ENCODE peak calls at places on chromosomes 2 and 18, in eight cellular contexts. B, L, A, W, J, K, S and T are unnamed samples. For H3K4me1, the result is how much of the 10 kb centered on the place peaks cover.

GRCh38 chr18:68542818-68543217 is 172.1 kb downstream of the TMX3 start:
- DNase-seq in B (no peak), L (no peak), A (no peak), W (no peak), J (no peak), K (no peak), S (no peak), T (no peak)

GRCh38 chr2:113863166-113863565 is 26.7 kb upstream of the ACTR3 start:
- DNase-seq in B (no peak), L (no peak), A (no peak), W (no peak), J (no peak), K (no peak), S (no peak), T (no peak)

GRCh38 chr2:23491622-23492336 is 106.8 kb downstream of the KLHL29 start:
- DNase-seq in B (no peak), L (no peak), A (no peak), W (no peak), J (no peak), K (no peak), S (no peak), T (no peak)

GRCh38 chr2:15112216-15112615 is 448.9 kb downstream of the NBAS start:
- DNase-seq in B (no peak), L (no peak), A (peak), W (peak), J (no peak), K (peak), S (no peak), T (no peak)

GRCh38 chr2:159946326-159946992 is 116.0 kb downstream of the PLA2R1 start:
- DNase-seq in B (no peak), L (no peak), A (peak), W (peak), J (no peak), K (no peak), S (no peak), T (no peak)

GRCh38 chr2:190036071-190036470 is 26.5 kb downstream of the MSTN start:
- DNase-seq in B (no peak), L (no peak), A (no peak), W (no peak), J (no peak), K (no peak), S (no peak), T (no peak)

GRCh38 chr2:40380721-40381120 is 71.2 kb downstream of the SLC8A1 start:
- DNase-seq in B (no peak), L (no peak), A (no peak), W (no peak), J (no peak), K (no peak), S (no peak), T (no peak)

GRCh38 chr2:134457765-134458202 is 203.9 kb downstream of the MGAT5 start:
- DNase-seq in B (no peak), L (no peak), A (no peak), W (no peak), J (no peak), K (no peak), S (peak), T (no peak)

GRCh38 chr2:175431054-175431780 is 249.7 kb upstream of the ATP5MC3 start:
- DNase-seq in B (no peak), L (no peak), A (no peak), W (no peak), J (no peak), K (no peak), S (no peak), T (no peak)

GRCh38 chr2:74425523-74425922 is 4.0 kb downstream of the WDR54 start:
- DNase-seq in B (no peak), L (no peak), A (no peak), W (no peak), J (no peak), K (no peak), S (no peak), T (no peak)

GRCh38 chr2:226800941-226801784 is 1.5 kb upstream of the IRS1 start:
- DNase-seq in B (peak), L (peak), A (peak), W (peak), J (peak), K (peak), S (peak), T (no peak)

GRCh38 chr18:22221350-22221749 is 52.0 kb downstream of the GATA6 start:
- DNase-seq in B (no peak), L (no peak), A (no peak), W (no peak), J (no peak), K (no peak), S (no peak), T (no peak)

GRCh38 chr2:237744270-237744612 is 54.3 kb upstream of the RBM44 start:
- DNase-seq in B (no peak), L (no peak), A (no peak), W (no peak), J (peak), K (no peak), S (no peak), T (no peak)

GRCh38 chr2:237743561-237744269 is 54.9 kb upstream of the RBM44 start:
- DNase-seq in B (no peak), L (no peak), A (peak), W (no peak), J (peak), K (no peak), S (no peak), T (no peak)

GRCh38 chr2:237742614-237743013 is 56.0 kb upstream of the RBM44 start:
- DNase-seq in B (no peak), L (no peak), A (no peak), W (no peak), J (no peak), K (no peak), S (no peak), T (no peak)

GRCh38 chr2:237742191-237742590 is 56.4 kb upstream of the RBM44 start:
- DNase-seq in B (no peak), L (no peak), A (no peak), W (no peak), J (no peak), K (no peak), S (no peak), T (no peak)

GRCh38 chr2:237743024-237743423 is 55.6 kb upstream of the RBM44 start:
- DNase-seq in B (no peak), L (no peak), A (no peak), W (no peak), J (no peak), K (no peak), S (no peak), T (no peak)
- H3K27ac ChIP-seq in B (peak), L (no peak), A (no peak), W (no peak), J (no peak), K (no peak), S (no peak), T (no peak)

DNA sequence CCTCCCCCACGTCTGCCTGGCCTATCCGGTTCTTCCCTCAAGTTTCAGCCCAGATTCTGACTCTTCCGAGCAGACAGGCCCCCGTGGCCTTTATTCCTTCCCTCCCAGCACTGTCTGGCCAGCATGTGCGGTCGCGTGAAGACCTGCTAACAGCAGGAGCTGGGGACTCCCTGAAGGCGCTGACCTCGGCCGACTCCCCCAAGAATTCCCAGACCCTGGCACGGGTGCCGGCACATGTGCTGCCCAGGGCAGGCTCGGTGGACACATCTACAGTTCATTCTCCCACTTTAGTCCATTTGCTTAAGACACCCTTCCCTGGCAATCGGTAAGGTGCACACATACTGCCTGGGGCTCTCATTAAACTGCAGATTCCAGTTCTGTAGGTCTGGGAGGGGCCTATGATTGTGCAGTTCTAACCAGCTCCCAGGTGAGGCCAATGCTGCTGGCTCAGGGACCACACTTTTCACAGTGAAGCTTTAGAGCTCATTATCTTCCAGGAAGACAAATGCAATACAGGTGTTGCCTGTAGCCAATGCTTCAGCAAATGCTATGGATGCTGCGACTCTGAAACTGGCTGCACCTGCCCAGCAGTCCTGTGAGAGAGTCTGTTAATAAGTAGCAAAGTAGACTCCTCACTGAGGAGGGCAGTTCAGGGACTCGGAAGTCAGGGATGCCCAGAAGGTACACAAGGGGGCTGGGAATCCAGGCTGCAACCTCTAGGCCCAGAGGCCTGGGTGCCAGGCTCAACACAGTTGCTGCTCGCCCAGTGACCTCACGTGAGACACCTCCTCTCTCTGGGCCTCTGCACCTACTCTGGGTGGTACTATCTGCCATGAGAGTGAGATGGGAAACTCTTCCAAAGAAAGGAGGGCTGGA is 45.4 kb upstream of the TAF1B start:
- DNase-seq in B (no peak), L (no peak), A (no peak), W (no peak), J (peak), K (no peak), S (no peak), T (no peak)
- H3K4me1 ChIP-seq in B (under half), L (under half), A (under half), W (under half), J (under half), K (under half), S (under half), T (under half)

DNA sequence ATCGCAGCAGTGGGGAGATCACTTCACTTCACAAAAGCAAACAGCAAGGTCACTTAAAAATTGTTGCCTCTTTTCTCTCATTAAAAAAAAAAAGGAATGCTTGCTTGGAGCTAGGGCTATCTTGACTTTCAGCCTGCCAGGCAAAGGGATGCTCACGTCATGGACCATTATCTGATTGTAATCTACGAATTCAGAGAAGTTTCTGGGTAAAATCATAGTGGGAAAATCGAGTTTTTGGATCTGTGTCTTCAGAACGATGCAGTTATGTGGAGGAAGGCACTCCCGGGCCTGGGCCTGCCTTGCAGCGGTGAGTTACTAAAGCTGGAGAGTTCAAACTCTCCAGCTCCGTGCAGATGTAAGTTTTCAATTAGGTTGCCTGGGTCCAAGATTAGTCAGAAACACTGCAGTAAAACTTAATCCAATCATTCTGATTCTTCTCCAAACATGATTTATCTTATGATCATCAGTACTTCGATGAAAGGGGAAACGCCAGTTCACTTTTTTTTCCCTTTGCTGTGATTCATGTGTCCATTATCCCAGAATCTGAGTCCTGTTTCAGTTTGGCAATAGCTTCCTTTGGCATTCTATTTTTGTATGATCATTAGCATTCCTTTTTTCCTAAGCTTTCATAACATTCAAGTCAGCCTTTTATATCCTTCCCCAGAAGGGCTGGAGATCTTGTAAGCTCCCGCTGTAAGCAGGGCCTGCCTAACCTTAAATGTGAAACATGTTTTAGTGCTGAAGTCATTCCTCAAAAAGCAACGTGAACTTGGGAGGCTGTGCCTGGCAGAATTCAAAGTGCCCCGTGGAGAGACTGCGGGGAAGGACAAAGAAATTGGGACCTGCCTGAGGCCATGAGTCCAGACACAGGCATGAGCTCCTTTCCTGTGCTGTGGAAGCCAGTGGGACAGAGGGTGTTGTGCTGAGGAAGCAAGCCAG is 119.3 kb upstream of the TWIST2 start:
- DNase-seq in B (no peak), L (no peak), A (peak), W (peak), J (no peak), K (no peak), S (no peak), T (no peak)
- H3K4me3 ChIP-seq in B (no peak), L (no peak), A (no peak), W (no peak), J (no peak), K (no peak), S (no peak), T (no peak)

GRCh38 chr2:65530547-65531320 is 98.3 kb upstream of the SPRED2 start:
- DNase-seq in B (no peak), L (no peak), A (peak), W (no peak), J (no peak), K (no peak), S (no peak), T (no peak)

GRCh38 chr2:65536596-65536995 is 104.2 kb upstream of the SPRED2 start:
- DNase-seq in B (no peak), L (no peak), A (no peak), W (no peak), J (no peak), K (no peak), S (no peak), T (no peak)

GRCh38 chr2:65529419-65529818 is 97.0 kb upstream of the SPRED2 start:
- DNase-seq in B (no peak), L (no peak), A (no peak), W (no peak), J (no peak), K (no peak), S (no peak), T (no peak)

GRCh38 chr2:65532318-65532717 is 99.9 kb upstream of the SPRED2 start:
- DNase-seq in B (no peak), L (no peak), A (no peak), W (no peak), J (no peak), K (no peak), S (no peak), T (no peak)

DNA sequence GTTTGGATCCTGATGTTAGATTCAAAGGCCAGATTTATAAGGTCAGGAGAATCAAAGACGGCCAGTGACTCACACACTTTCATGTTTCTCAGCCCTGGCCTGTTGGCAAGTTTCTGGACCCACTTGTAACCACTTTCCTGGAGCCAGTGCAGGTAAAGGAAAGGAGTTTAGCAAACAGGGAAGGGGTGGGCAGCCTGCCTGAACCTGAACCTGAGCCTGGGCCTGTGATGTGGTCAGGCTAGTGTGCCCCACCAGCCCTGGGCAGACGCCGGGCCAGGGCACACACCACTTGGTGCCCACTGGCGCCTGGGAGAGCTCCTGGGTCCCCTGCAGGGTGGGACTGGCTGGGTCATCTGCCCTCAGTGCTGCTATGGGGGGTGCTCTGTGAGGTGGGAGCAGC is 100.5 kb upstream of the SPRED2 start:
- DNase-seq in B (no peak), L (no peak), A (no peak), W (no peak), J (no peak), K (no peak), S (peak), T (no peak)
- H3K27ac ChIP-seq in B (no peak), L (no peak), A (no peak), W (no peak), J (no peak), K (no peak), S (no peak), T (no peak)

GRCh38 chr18:24200494-24200893 is 61.6 kb downstream of the CABYR start:
- DNase-seq in B (no peak), L (no peak), A (no peak), W (no peak), J (no peak), K (no peak), S (no peak), T (no peak)

GRCh38 chr18:24197412-24197811 is 58.5 kb downstream of the CABYR start:
- DNase-seq in B (no peak), L (no peak), A (no peak), W (no peak), J (no peak), K (no peak), S (no peak), T (no peak)

GRCh38 chr18:24198461-24198860 is 59.6 kb downstream of the CABYR start:
- DNase-seq in B (no peak), L (no peak), A (no peak), W (no peak), J (no peak), K (no peak), S (peak), T (no peak)

GRCh38 chr18:24200899-24201298 is 62.0 kb downstream of the CABYR start:
- DNase-seq in B (no peak), L (no peak), A (no peak), W (no peak), J (no peak), K (no peak), S (no peak), T (no peak)

DNA sequence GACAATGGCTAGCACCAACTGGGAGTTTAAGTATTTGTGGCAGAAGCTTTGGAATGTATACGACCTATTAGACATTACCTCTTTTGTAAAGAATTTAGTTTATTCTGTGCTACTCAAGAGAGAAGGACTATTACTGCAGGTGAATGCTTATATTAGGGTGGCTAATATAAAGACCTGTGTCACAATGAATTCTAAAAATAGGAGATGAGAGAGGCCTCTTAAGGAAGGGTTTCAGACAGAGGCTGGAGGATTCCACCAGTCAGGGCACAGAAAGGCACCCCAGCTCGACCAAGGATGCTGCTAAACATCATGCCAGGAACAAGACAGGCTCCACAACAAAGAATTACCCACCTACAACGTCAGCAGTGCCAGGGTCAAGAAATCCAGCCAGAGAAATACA is 60.7 kb downstream of the CABYR start:
- DNase-seq in B (no peak), L (no peak), A (no peak), W (no peak), J (no peak), K (no peak), S (no peak), T (no peak)
- H3K4me1 ChIP-seq in B (under half), L (under half), A (under half), W (under half), J (under half), K (under half), S (under half), T (under half)

GRCh38 chr2:71884303-71885042 is 263.2 kb downstream of the CYP26B1 start:
- DNase-seq in B (no peak), L (no peak), A (peak), W (peak), J (peak), K (no peak), S (no peak), T (no peak)

GRCh38 chr2:71887196-71887595 is 260.5 kb downstream of the CYP26B1 start:
- DNase-seq in B (no peak), L (no peak), A (no peak), W (no peak), J (peak), K (no peak), S (no peak), T (no peak)

GRCh38 chr2:71888741-71889445 is 258.8 kb downstream of the CYP26B1 start:
- DNase-seq in B (no peak), L (no peak), A (peak), W (no peak), J (peak), K (no peak), S (no peak), T (no peak)

GRCh38 chr2:71882949-71883472 is 264.7 kb downstream of the CYP26B1 start:
- DNase-seq in B (peak), L (peak), A (peak), W (peak), J (peak), K (no peak), S (peak), T (no peak)

DNA sequence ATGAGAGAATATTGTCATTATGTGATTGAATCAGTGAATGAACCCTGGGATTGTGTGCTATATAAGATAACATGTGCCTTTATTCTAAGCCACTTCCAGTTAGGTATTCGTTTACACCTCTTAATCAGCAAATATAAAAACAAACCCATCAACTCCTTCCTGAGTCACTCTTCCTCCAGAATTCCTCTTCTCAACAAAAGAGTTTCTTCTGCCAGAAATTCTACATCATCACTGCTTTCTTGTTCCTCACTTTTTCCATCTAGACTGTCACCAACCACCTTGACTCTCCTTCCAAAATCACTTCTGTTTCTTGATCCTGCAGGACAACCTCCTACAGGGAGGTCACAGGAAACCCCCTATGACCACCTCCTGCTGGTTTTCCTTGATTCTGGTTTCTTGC is 261.4 kb downstream of the CYP26B1 start:
- DNase-seq in B (no peak), L (no peak), A (no peak), W (no peak), J (no peak), K (no peak), S (no peak), T (no peak)
- H3K4me3 ChIP-seq in B (no peak), L (no peak), A (no peak), W (no peak), J (no peak), K (no peak), S (no peak), T (no peak)

GRCh38 chr2:165164201-165164600 is 39.6 kb downstream of the SCN3A start:
- DNase-seq in B (no peak), L (no peak), A (peak), W (no peak), J (no peak), K (no peak), S (no peak), T (no peak)

GRCh38 chr2:165157160-165157559 is 46.7 kb downstream of the SCN3A start:
- DNase-seq in B (no peak), L (no peak), A (no peak), W (no peak), J (no peak), K (no peak), S (no peak), T (no peak)

GRCh38 chr2:165161510-165161909 is 42.3 kb downstream of the SCN3A start:
- DNase-seq in B (no peak), L (no peak), A (peak), W (no peak), J (no peak), K (no peak), S (no peak), T (no peak)

GRCh38 chr2:165163771-165164170 is 40.1 kb downstream of the SCN3A start:
- DNase-seq in B (no peak), L (no peak), A (peak), W (no peak), J (no peak), K (no peak), S (no peak), T (no peak)

DNA sequence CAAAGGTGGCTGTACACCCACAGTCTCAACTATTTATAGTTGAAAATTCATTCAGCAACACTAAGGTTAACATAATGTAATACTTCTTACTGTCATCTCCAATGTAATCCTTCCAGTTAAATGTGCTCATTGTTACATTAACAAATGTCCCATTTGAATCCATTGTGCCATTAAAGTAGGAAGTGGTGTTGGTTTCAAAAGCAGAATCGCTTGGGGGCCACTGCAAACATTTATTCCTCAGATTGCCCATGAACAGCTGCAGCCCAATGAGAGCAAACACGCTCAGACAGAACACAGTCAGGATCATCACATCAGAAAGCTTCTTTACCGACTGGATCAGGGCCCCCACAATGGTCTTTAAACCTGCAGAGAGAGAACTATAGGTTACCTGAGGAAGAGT is 41.4 kb downstream of the SCN3A start:
- DNase-seq in B (no peak), L (no peak), A (no peak), W (no peak), J (no peak), K (no peak), S (no peak), T (no peak)
- H3K27ac ChIP-seq in B (no peak), L (no peak), A (no peak), W (no peak), J (no peak), K (no peak), S (no peak), T (no peak)